ENCODE peak calls at places on chromosomes 11 and 22, in ten cellular contexts. G is LNCaP clone FGC, U is cardiac muscle cell, N is GM12865, R is spleen, Y is tibial nerve, J is activated B cell treated with CpG ODN at 0.5 μM for 24 hours, I is HFFc6, W is GM10248, A is neural progenitor cell. S is an unnamed sample.

GRCh38 chr11:115501504-115501894 is 2.7 kb downstream of the CADM1 start:
- DNase-seq in G (no peak), U (no peak), N (no peak), R (no peak), Y (no peak), J (no peak), I (no peak), W (no peak), A (peak; percentile 16), S (no peak)

GRCh38 chr11:73931039-73931645 is 19.7 kb upstream of the DNAJB13 start:
- DNase-seq in G (peak; percentile 59), U (peak; percentile 86), N (peak; percentile 45), R (no peak), Y (no peak), J (no peak), I (peak; percentile 55), W (peak; percentile 39), A (peak; percentile 86), S (peak; percentile 31)

GRCh38 chr22:38398609-38399401 is 56.2 kb downstream of the KCNJ4 start:
- DNase-seq in G (peak; percentile 10), U (peak; percentile 85), N (peak; percentile 90), R (peak; percentile 95), Y (peak; percentile 71), J (peak; percentile 79), I (peak; percentile 37), W (peak; percentile 85), A (peak; percentile 96), S (peak; percentile 86)

GRCh38 chr11:109619498-109619897 is 197.5 kb downstream of the C11orf87 start:
- DNase-seq in G (no peak), U (no peak), N (no peak), R (no peak), Y (no peak), J (no peak), I (no peak), W (no peak), A (no peak), S (no peak)

GRCh38 chr11:9840460-9841004 is 176.7 kb downstream of the SWAP70 start:
- DNase-seq in G (peak; percentile 72), U (no peak), N (no peak), R (no peak), Y (no peak), J (no peak), I (no peak), W (no peak), A (no peak), S (no peak)

GRCh38 chr22:48882636-48883200 is 945.0 kb downstream of the BRD1 start:
- DNase-seq in G (no peak), U (no peak), N (no peak), R (peak; percentile 65), Y (no peak), J (no peak), I (no peak), W (no peak), A (no peak), S (no peak)

GRCh38 chr22:40645579-40646197 is 9.2 kb upstream of the MRTFA start:
- DNase-seq in G (no peak), U (no peak), N (no peak), R (no peak), Y (no peak), J (no peak), I (no peak), W (no peak), A (no peak), S (no peak)

GRCh38 chr11:125313271-125314222 is 149.0 kb downstream of the PKNOX2 start:
- DNase-seq in G (no peak), U (no peak), N (no peak), R (no peak), Y (no peak), J (no peak), I (no peak), W (no peak), A (no peak), S (no peak)

GRCh38 chr22:41009222-41009948 is 58.2 kb downstream of the RBX1 start:
- DNase-seq in G (no peak), U (peak; percentile 27), N (no peak), R (no peak), Y (no peak), J (no peak), I (peak; percentile 44), W (no peak), A (no peak), S (no peak)

GRCh38 chr22:42138122-42138770 is 7.6 kb upstream of the CYP2D6 start:
- DNase-seq in G (no peak), U (no peak), N (no peak), R (no peak), Y (no peak), J (no peak), I (no peak), W (no peak), A (no peak), S (no peak)

GRCh38 chr11:2513441-2513840 is 68.6 kb downstream of the KCNQ1 start:
- DNase-seq in G (no peak), U (no peak), N (no peak), R (peak; percentile 62), Y (no peak), J (peak; percentile 11), I (no peak), W (no peak), A (no peak), S (no peak)

GRCh38 chr22:36301384-36301828 is 48.5 kb downstream of the APOL1 start:
- DNase-seq in G (peak; percentile 48), U (peak; percentile 71), N (peak; percentile 84), R (peak; percentile 94), Y (peak; percentile 51), J (peak; percentile 74), I (peak; percentile 52), W (peak; percentile 86), A (peak; percentile 81), S (peak; percentile 87)

GRCh38 chr11:57460017-57460755 is at the start of gene RTN4RL2:
- DNase-seq in G (no peak), U (peak; percentile 62), N (peak; percentile 67), R (peak; percentile 86), Y (no peak), J (peak; percentile 35), I (no peak), W (peak; percentile 81), A (peak; percentile 91), S (peak; percentile 71)
- TF ChIP-seq CTCF in G (no peak), U (no peak), N (peak; percentile 45), R (no peak), Y (peak; percentile 13), J (no peak), I (peak; percentile 70), W (peak; percentile 45), A (peak; percentile 59), S (peak; percentile 77)

GRCh38 chr22:20062043-20062765 is 17.8 kb upstream of the DGCR8 start:
- DNase-seq in G (no peak), U (no peak), N (no peak), R (no peak), Y (no peak), J (no peak), I (no peak), W (no peak), A (no peak), S (no peak)

GRCh38 chr22:20058989-20059770 is 20.9 kb upstream of the DGCR8 start:
- DNase-seq in G (no peak), U (peak; percentile 71), N (no peak), R (no peak), Y (no peak), J (no peak), I (no peak), W (no peak), A (no peak), S (no peak)

GRCh38 chr22:20062766-20063083 is 17.3 kb upstream of the DGCR8 start:
- DNase-seq in G (no peak), U (peak; percentile 62), N (no peak), R (no peak), Y (no peak), J (no peak), I (peak; percentile 80), W (no peak), A (no peak), S (no peak)

GRCh38 chr22:20061481-20061861 is 18.6 kb upstream of the DGCR8 start:
- DNase-seq in G (no peak), U (peak; percentile 70), N (no peak), R (peak; percentile 85), Y (no peak), J (no peak), I (no peak), W (no peak), A (no peak), S (no peak)

DNA sequence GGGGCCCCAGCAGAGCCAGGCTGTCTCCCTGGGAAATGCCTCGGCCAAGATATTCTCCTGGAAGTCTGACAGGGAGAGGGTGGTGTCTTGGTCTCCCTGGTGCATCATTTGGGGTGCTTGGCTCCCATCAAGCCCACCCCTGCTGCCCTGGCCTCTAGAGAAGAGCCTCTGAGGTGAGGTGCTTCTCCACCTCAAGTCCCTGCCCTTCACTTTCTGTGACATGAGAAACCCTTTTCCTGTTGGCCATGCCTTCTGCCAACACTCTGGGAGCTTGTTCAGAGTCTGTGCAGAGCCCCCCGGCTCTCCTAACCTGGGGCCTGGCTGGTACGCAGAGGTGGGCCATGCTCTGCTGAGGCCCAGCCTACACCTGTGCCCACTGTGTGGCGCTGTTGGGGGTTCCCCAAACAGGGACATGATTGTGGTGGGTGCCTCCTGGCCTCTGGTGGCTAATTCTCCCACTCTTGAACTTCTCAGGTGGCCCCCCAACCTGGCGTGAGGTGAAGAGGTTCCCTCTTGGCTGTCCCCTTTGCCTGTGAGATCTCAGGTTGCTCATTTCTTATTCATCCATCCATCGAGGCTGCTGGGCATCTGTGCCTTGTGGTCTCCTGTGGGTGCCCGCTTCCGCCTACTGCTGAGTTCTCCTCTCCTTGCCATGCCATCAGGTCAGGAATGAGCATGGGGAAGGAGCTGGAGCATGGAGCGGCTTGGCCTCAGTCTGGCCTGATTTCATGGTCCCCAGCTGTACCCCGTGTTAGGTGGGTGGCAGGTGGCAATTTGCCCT is 19.2 kb upstream of the DGCR8 start:
- DNase-seq in G (no peak), U (no peak), N (no peak), R (no peak), Y (no peak), J (no peak), I (no peak), W (no peak), A (no peak), S (peak; percentile 48)
- TF ChIP-seq CTCF in G (no peak), U (no peak), N (no peak), R (no peak), Y (no peak), J (no peak), I (peak; percentile 53), W (no peak), A (peak; percentile 28), S (no peak)

DNA sequence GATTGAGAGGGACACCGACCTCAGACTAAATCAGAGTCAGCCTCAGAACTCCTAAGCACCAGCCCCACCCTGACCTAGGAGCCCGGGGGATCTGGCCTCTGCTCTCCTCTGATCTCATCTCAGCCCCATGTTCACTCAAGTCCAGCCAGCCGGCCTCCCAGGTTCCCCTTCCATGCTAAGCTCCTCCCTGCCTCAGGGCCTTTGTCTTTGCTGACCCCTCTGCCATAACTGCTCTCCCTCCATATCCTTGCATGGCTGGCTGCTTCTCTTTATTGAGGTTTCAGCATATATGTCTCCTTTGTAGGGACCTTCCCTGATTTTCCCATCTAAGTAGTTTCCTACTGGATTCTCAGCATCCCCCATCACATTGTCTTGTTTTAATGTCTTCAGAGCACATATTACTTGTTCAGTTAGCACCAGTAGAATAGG is 780 bp upstream of the SLC15A3 start:
- DNase-seq in G (no peak), U (no peak), N (no peak), R (no peak), Y (no peak), J (no peak), I (no peak), W (no peak), A (no peak), S (no peak)
- TF ChIP-seq CTCF in G (no peak), U (no peak), N (no peak), R (no peak), Y (no peak), J (no peak), I (no peak), W (no peak), A (no peak), S (no peak)

GRCh38 chr11:15379483-15379882 is 264.8 kb downstream of the INSC start:
- DNase-seq in G (no peak), U (no peak), N (no peak), R (no peak), Y (no peak), J (no peak), I (no peak), W (no peak), A (peak; percentile 16), S (no peak)
- TF ChIP-seq CTCF in G (no peak), U (no peak), N (no peak), R (no peak), Y (no peak), J (no peak), I (no peak), W (no peak), A (peak; percentile 21), S (no peak)

S was measured in activated CD8-positive, alpha-beta T cell treated with anti-CD3 and anti-CD28 coated beads for 36 hours.